ENCODE peak calls at places on chromosomes 6 and 20, in ten cellular contexts. P is PC-3, B is tibial nerve, Z is HepG2, U is transverse colon, W is dorsolateral prefrontal cortex, N is heart right ventricle, G is cardiac muscle cell, A is endodermal cell, C is body of pancreas. V is an unnamed sample.

GRCh38 chr6:128822271-128822670 is 60.7 kb upstream of the LAMA2 start:
- DNase-seq in G (no peak), A (no peak), P (no peak), C (no peak), W (no peak), U (no peak), B (no peak), N (peak), Z (no peak), V (no peak)

GRCh38 chr6:13147396-13148181 is 180.7 kb downstream of the TBC1D7 start:
- DNase-seq in C (no peak), P (no peak), U (no peak), N (no peak), W (no peak), B (no peak), A (no peak), G (no peak), Z (no peak), V (no peak)

GRCh38 chr6:124324237-124324636 is 520.6 kb downstream of the NKAIN2 start:
- DNase-seq in Z (no peak), N (no peak), B (no peak), G (no peak), W (no peak), U (no peak), A (no peak), P (no peak), C (no peak), V (no peak)

GRCh38 chr6:158057213-158057987 is 75.7 kb downstream of the SYNJ2 start:
- DNase-seq in G (no peak), C (no peak), P (peak), Z (no peak), A (no peak), N (no peak), W (peak), U (no peak), B (no peak), V (no peak)

GRCh38 chr6:141607956-141608355 is 524.8 kb upstream of the GJE1 start:
- DNase-seq in Z (no peak), U (no peak), C (no peak), B (no peak), G (no peak), P (no peak), W (no peak), A (no peak), N (no peak), V (no peak)

GRCh38 chr6:168060521-168060931 is 18.5 kb downstream of the FRMD1 start:
- DNase-seq in C (peak), U (peak), Z (peak), W (peak), G (peak), A (peak), N (peak), P (peak), B (no peak), V (peak)

GRCh38 chr6:35970181-35970580 is 49.3 kb upstream of the SRPK1 start:
- DNase-seq in A (no peak), U (no peak), C (no peak), N (no peak), G (no peak), B (no peak), W (no peak), P (peak), Z (no peak), V (no peak)

GRCh38 chr6:2957696-2958330 is 13.6 kb downstream of the SERPINB6 start:
- DNase-seq in Z (no peak), B (no peak), P (no peak), U (no peak), W (no peak), A (peak), G (no peak), N (peak), C (no peak), V (peak)

GRCh38 chr6:158771399-158772158 is 47.6 kb downstream of the EZR start:
- DNase-seq in N (no peak), G (no peak), C (no peak), P (no peak), W (no peak), B (no peak), A (no peak), U (no peak), Z (no peak), V (no peak)

GRCh38 chr20:31542201-31542842 is 28.1 kb downstream of the HM13 start:
- DNase-seq in G (no peak), C (no peak), P (peak), N (no peak), A (no peak), U (no peak), Z (no peak), W (no peak), B (no peak), V (no peak)

GRCh38 chr6:37974943-37975342 is 155.4 kb downstream of the ZFAND3 start:
- DNase-seq in A (no peak), Z (no peak), C (no peak), B (no peak), G (no peak), U (no peak), P (no peak), N (no peak), W (no peak), V (no peak)

GRCh38 chr6:2658788-2659187 is 91.9 kb downstream of the MYLK4 start:
- DNase-seq in Z (peak), A (no peak), U (no peak), P (peak), G (no peak), C (no peak), W (no peak), B (no peak), N (no peak), V (no peak)

GRCh38 chr20:17992224-17992637 is 23.4 kb downstream of the MGME1 start:
- DNase-seq in A (no peak), B (no peak), P (no peak), W (no peak), G (no peak), N (no peak), C (no peak), U (no peak), Z (no peak), V (no peak)

GRCh38 chr6:6331393-6331792 is 10.9 kb upstream of the F13A1 start:
- DNase-seq in G (no peak), A (no peak), W (no peak), N (no peak), P (no peak), Z (no peak), U (no peak), C (no peak), B (no peak), V (no peak)

GRCh38 chr6:5271926-5272325 is 10.6 kb downstream of the FARS2 start:
- DNase-seq in U (no peak), P (no peak), C (no peak), N (no peak), W (no peak), B (no peak), G (no peak), Z (no peak), A (no peak), V (no peak)

GRCh38 chr20:37505263-37506165 is 15.5 kb upstream of the NNAT start:
- DNase-seq in Z (peak), A (peak), U (no peak), W (no peak), P (no peak), N (no peak), C (no peak), B (no peak), G (no peak), V (no peak)

GRCh38 chr6:119269266-119270103 is 80.1 kb downstream of the MAN1A1 start:
- DNase-seq in N (no peak), W (no peak), P (no peak), Z (no peak), U (no peak), B (no peak), G (no peak), C (no peak), A (no peak), V (no peak)

GRCh38 chr20:58699246-58700107 is 6.9 kb downstream of the NPEPL1 start:
- DNase-seq in W (peak), N (no peak), G (no peak), C (peak), P (no peak), U (peak), A (no peak), Z (no peak), B (no peak), V (peak)

GRCh38 chr20:57612916-57613315 is 7.3 kb downstream of the ZBP1 start:
- DNase-seq in U (peak), G (no peak), Z (no peak), A (peak), P (no peak), W (peak), C (no peak), N (no peak), B (no peak), V (peak)

GRCh38 chr6:28794175-28795002 is 129.4 kb downstream of the TRIM27 start:
- DNase-seq in B (no peak), P (peak), W (no peak), A (peak), Z (peak), N (no peak), U (no peak), C (no peak), G (peak), V (no peak)

GRCh38 chr20:24786096-24786495 is 163.0 kb upstream of the CST7 start:
- DNase-seq in U (no peak), C (no peak), A (no peak), Z (no peak), N (no peak), W (no peak), B (no peak), G (no peak), P (no peak), V (no peak)

GRCh38 chr20:5122861-5123260 is 3.1 kb upstream of the PCNA start:
- DNase-seq in W (no peak), N (no peak), P (no peak), U (no peak), C (no peak), G (no peak), B (no peak), A (no peak), Z (no peak), V (no peak)

GRCh38 chr6:79713701-79714322 is 82.7 kb downstream of the SH3BGRL2 start:
- DNase-seq in A (peak), Z (peak), P (peak), G (peak), C (peak), U (peak), N (no peak), B (no peak), W (no peak), V (no peak)

GRCh38 chr6:62775427-62776022 is 435.7 kb upstream of the FKBP1C start:
- DNase-seq in W (no peak), C (no peak), N (no peak), U (no peak), Z (peak), A (no peak), G (peak), B (no peak), P (peak), V (no peak)

GRCh38 chr20:3068075-3068474 is 3.3 kb upstream of the OXT start:
- DNase-seq in C (no peak), Z (no peak), W (no peak), P (no peak), N (no peak), G (no peak), B (no peak), A (no peak), U (no peak), V (no peak)

GRCh38 chr6:26275663-26276062 is 89.3 kb upstream of the BTN3A2 start:
- DNase-seq in G (no peak), N (no peak), Z (no peak), P (no peak), W (no peak), C (no peak), U (no peak), B (no peak), A (no peak), V (no peak)

GRCh38 chr6:25606151-25606550 is 45.9 kb upstream of the SCGN start:
- DNase-seq in U (no peak), C (no peak), Z (no peak), P (no peak), N (no peak), G (no peak), W (no peak), B (no peak), A (no peak), V (no peak)

GRCh38 chr6:144797881-144798589 is 512.9 kb downstream of the UTRN start:
- DNase-seq in Z (no peak), P (peak), W (no peak), C (no peak), A (no peak), B (no peak), N (no peak), U (no peak), G (no peak), V (no peak)

GRCh38 chr6:35552285-35552917 is 39.7 kb upstream of the TULP1 start:
- DNase-seq in N (no peak), C (peak), U (peak), Z (peak), B (no peak), G (no peak), P (peak), A (peak), W (no peak), V (no peak)

GRCh38 chr6:139250296-139251274 is 41.2 kb downstream of the TXLNB start:
- DNase-seq in P (peak), B (no peak), N (peak), G (peak), C (peak), A (peak), Z (peak), W (peak), U (peak), V (peak)

GRCh38 chr6:105196076-105196475 is 16.3 kb upstream of the POPDC3 start:
- DNase-seq in W (no peak), U (no peak), Z (no peak), N (no peak), A (no peak), G (no peak), B (no peak), P (peak), C (no peak), V (no peak)

GRCh38 chr6:14930366-14930989 is 315.4 kb upstream of the JARID2 start:
- DNase-seq in Z (no peak), W (no peak), U (peak), C (no peak), P (peak), G (no peak), A (no peak), B (no peak), N (no peak), V (no peak)

GRCh38 chr6:167140589-167141474 is 16.9 kb downstream of the GPR31 start:
- DNase-seq in B (no peak), A (no peak), N (no peak), U (peak), W (no peak), C (no peak), P (no peak), Z (peak), G (no peak), V (no peak)

GRCh38 chr6:163415176-163415619 is 680 bp downstream of the QKI start:
- DNase-seq in G (no peak), C (peak), Z (no peak), W (no peak), P (no peak), N (peak), U (no peak), B (no peak), A (peak), V (peak)

GRCh38 chr6:142474446-142475289 is 172.9 kb downstream of the ADGRG6 start:
- DNase-seq in G (peak), W (peak), Z (peak), N (no peak), U (no peak), B (no peak), A (peak), P (peak), C (peak), V (no peak)

GRCh38 chr20:47501117-47501482 is 587 bp upstream of the NCOA3 start:
- DNase-seq in C (no peak), B (no peak), U (no peak), Z (no peak), G (no peak), W (no peak), A (no peak), P (peak), N (no peak), V (no peak)

GRCh38 chr20:47502801-47503239 is 1.1 kb downstream of the NCOA3 start:
- DNase-seq in P (peak), N (no peak), G (peak), Z (peak), W (no peak), B (no peak), U (no peak), C (no peak), A (no peak), V (no peak)

GRCh38 chr20:47500554-47500953 is 1.1 kb upstream of the NCOA3 start:
- DNase-seq in W (no peak), N (no peak), U (no peak), G (no peak), C (no peak), B (no peak), Z (no peak), P (no peak), A (no peak), V (no peak)

GRCh38 chr20:47502271-47502730 is 614 bp downstream of the NCOA3 start:
- DNase-seq in U (peak), P (no peak), G (peak), N (no peak), B (no peak), C (peak), Z (no peak), W (peak), A (peak), V (no peak)

DNA sequence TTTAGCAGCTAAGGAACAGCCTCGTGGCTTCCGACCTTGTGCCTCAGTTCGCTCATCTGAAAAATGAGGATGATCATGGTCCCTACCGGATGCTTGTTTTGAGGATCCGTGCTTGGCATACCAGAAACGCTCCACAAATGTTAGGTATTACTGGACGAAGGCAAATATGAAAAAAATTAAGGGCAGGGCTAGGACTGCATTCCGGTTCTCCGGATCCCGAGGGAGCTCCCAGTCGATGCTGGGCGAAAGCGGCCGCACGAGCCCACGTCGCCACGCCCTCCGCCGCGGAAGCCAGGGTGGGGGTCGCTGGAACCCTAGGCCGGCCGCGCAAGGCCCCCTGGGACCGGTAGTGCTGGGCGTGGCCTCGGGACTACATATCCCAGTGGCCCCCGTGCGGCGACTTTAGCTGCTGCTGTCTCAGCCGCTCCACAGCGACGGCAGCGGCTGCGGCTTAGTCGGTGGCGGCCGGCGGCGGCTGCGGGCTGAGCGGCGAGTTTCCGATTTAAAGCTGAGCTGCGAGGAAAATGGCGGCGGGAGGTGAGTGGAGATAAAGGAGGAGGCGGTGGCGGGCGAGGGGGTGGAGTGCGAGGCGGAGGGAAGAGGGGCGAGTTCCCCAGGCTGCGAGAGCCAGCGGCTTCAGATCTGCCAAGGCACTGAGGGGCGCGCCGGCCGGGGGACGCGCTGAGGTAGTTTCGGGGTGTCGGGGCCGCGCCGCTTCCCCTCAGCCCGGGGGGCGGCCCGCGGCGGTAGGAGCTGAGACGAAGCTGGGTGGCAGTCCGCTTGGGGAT is at the start of gene NCOA3:
- DNase-seq in Z (peak), U (peak), C (peak), B (peak), A (peak), P (peak), G (peak), W (peak), N (peak), V (peak)
- TF ChIP-seq CTCF in Z (peak), U (peak), C (peak), B (peak), A (peak), P (peak), G (peak), W (peak), N (peak), V (peak)

DNA sequence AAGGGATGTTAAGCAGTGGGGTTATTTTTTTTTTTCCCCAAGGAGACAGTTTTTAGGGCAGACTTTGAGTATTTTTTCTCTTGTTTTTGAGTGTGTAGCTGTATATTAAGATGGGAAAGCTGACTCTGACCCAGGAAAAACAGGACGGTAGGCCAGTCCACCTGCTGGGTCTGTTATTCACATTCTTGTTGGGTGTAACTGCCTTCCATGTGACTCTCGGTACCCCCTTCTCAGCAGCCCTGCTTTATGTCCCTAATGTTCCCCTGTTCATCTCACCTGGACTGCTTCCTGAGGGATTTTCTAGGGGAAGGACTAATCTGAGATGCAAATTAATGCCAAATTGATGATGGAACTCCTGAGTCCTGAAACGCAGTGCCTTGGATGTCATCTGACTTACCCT is 21.9 kb downstream of the FOXO3 start:
- DNase-seq in C (no peak), Z (no peak), P (no peak), G (no peak), A (no peak), B (no peak), N (no peak), U (no peak), W (no peak), V (no peak)
- H3K27ac ChIP-seq in C (peak), Z (no peak), P (no peak), G (no peak), A (no peak), B (peak), N (peak), U (peak), W (no peak), V (peak)

GRCh38 chr6:106556368-106556960 is 72.8 kb downstream of the RTN4IP1 start:
- DNase-seq in P (peak), B (no peak), W (no peak), U (no peak), G (no peak), A (no peak), Z (peak), C (no peak), N (no peak), V (no peak)
- TF ChIP-seq CTCF in P (peak), B (peak), W (peak), U (peak), G (peak), A (peak), Z (peak), C (peak), N (no peak), V (peak)

GRCh38 chr20:51507357-51508036 is 35.0 kb downstream of the NFATC2 start:
- DNase-seq in N (no peak), Z (no peak), B (no peak), P (no peak), C (no peak), W (no peak), G (no peak), A (no peak), U (no peak), V (no peak)

GRCh38 chr20:51509208-51509607 is 33.3 kb downstream of the NFATC2 start:
- DNase-seq in U (no peak), G (no peak), P (no peak), A (no peak), Z (no peak), N (no peak), C (no peak), B (no peak), W (no peak), V (no peak)

GRCh38 chr20:51510169-51510568 is 32.4 kb downstream of the NFATC2 start:
- DNase-seq in U (no peak), P (no peak), Z (no peak), N (no peak), G (peak), W (no peak), A (no peak), C (no peak), B (no peak), V (no peak)

GRCh38 chr20:51508158-51508557 is 34.4 kb downstream of the NFATC2 start:
- DNase-seq in A (no peak), U (no peak), P (no peak), Z (no peak), N (no peak), B (no peak), W (no peak), C (no peak), G (no peak), V (no peak)

GRCh38 chr20:51508780-51509179 is 33.7 kb downstream of the NFATC2 start:
- DNase-seq in A (no peak), N (no peak), Z (peak), W (no peak), C (no peak), U (no peak), P (no peak), B (no peak), G (peak), V (no peak)
- H3K27ac ChIP-seq in A (no peak), N (no peak), Z (no peak), W (no peak), C (no peak), U (no peak), P (no peak), B (no peak), G (peak), V (no peak)

GRCh38 chr6:27650620-27651370 is 177.9 kb upstream of the ZNF184 start:
- DNase-seq in U (no peak), C (no peak), W (no peak), B (no peak), A (peak), Z (peak), N (no peak), P (peak), G (peak), V (no peak)
- TF ChIP-seq CTCF in U (peak), C (no peak), W (no peak), B (no peak), A (peak), Z (peak), N (no peak), P (peak), G (peak), V (no peak)

DNA sequence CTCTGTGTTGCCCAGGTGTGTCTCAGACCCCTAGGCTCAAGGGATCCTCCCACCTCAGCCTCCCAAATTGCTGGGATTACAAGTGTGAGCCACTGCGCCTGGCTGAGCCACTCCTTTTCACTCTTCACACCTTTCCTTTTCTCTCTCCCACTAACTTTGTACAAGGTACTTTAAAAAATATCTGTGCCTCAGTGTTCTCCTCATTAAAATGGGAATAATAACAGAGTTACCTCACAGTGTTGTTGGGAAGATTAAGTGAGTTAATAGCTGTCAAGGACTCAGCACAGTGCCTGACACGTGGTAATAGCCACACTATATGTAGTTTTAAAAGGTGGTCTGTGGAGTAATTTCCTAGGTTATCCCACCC is 78.8 kb upstream of the NAA20 start:
- DNase-seq in C (no peak), G (no peak), Z (no peak), A (no peak), U (no peak), W (no peak), P (no peak), B (no peak), N (no peak), V (no peak)
- H3K27ac ChIP-seq in C (no peak), G (no peak), Z (no peak), A (no peak), U (no peak), W (no peak), P (no peak), B (no peak), N (peak), V (no peak)

V was measured in heart left ventricle.